ENCODE peak calls at places on chromosomes 3 and 15, in seven cellular contexts. I is esophagus squamous epithelium, T is IMR-90, Y is adrenal gland, X is breast epithelium, C is heart left ventricle, O is transverse colon. M is an unnamed sample.

GRCh38 chr3:66705071-66705470 is 204.2 kb upstream of the LRIG1 start:
- DNase-seq in C (no peak), O (no peak), X (no peak), Y (no peak), T (no peak), I (no peak), M (no peak)

GRCh38 chr3:114408763-114409162 is 114.9 kb downstream of the TIGIT start:
- DNase-seq in C (no peak), T (no peak), Y (peak), X (no peak), O (no peak), I (no peak), M (no peak)

GRCh38 chr15:83061680-83062079 is 5.4 kb downstream of the BTBD1 start:
- DNase-seq in X (no peak), Y (no peak), I (no peak), C (no peak), O (no peak), T (peak), M (no peak)

GRCh38 chr15:62868507-62868906 is 174.0 kb upstream of the TPM1 start:
- DNase-seq in I (no peak), X (no peak), O (no peak), C (no peak), Y (no peak), T (no peak), M (no peak)

GRCh38 chr3:78277220-78277619 is 1237.3 kb downstream of the ROBO2 start:
- DNase-seq in T (no peak), C (no peak), X (no peak), Y (no peak), I (no peak), O (no peak), M (no peak)

GRCh38 chr3:66485291-66485968 is 15.4 kb downstream of the LRIG1 start:
- DNase-seq in X (no peak), O (no peak), T (peak), Y (no peak), I (peak), C (peak), M (peak)

GRCh38 chr15:84827246-84827645 is 10.1 kb downstream of the ALPK3 start:
- DNase-seq in T (no peak), X (no peak), O (no peak), Y (no peak), I (no peak), C (no peak), M (no peak)

GRCh38 chr3:38829404-38829803 is 13.4 kb upstream of the SCN10A start:
- DNase-seq in X (no peak), T (peak), O (no peak), Y (no peak), I (no peak), C (peak), M (no peak)

GRCh38 chr3:25594007-25594502 is 70.7 kb downstream of the TOP2B start:
- DNase-seq in C (no peak), Y (no peak), I (no peak), X (no peak), T (peak), O (no peak), M (no peak)

GRCh38 chr3:149547954-149548728 is 73.6 kb downstream of the TM4SF4 start:
- DNase-seq in O (peak), X (peak), I (no peak), C (peak), Y (peak), T (peak), M (no peak)
- TF ChIP-seq POLR2A in O (no peak), X (no peak), I (no peak), C (no peak), Y (peak), T (no peak), M (no peak)

GRCh38 chr15:41564286-41564959 is 5.4 kb downstream of the TYRO3 start:
- DNase-seq in X (no peak), C (no peak), O (no peak), Y (peak), T (no peak), I (no peak), M (no peak)
- TF ChIP-seq POLR2A in X (no peak), C (no peak), O (no peak), Y (no peak), T (no peak), I (no peak), M (no peak)

GRCh38 chr3:184135911-184136260 is 728 bp downstream of the EIF2B5 start:
- DNase-seq in O (no peak), C (no peak), Y (no peak), I (no peak), T (no peak), X (no peak), M (no peak)

GRCh38 chr3:184135149-184135910 is at the start of gene EIF2B5:
- DNase-seq in T (peak), X (peak), O (peak), I (peak), C (peak), Y (peak), M (peak)

GRCh38 chr3:184132947-184133346 is 2.2 kb upstream of the EIF2B5 start:
- DNase-seq in I (no peak), O (no peak), X (no peak), Y (no peak), C (no peak), T (no peak), M (no peak)

GRCh38 chr3:184134746-184135148 is 411 bp upstream of the EIF2B5 start:
- DNase-seq in O (no peak), X (peak), T (no peak), Y (no peak), C (no peak), I (no peak), M (no peak)

DNA sequence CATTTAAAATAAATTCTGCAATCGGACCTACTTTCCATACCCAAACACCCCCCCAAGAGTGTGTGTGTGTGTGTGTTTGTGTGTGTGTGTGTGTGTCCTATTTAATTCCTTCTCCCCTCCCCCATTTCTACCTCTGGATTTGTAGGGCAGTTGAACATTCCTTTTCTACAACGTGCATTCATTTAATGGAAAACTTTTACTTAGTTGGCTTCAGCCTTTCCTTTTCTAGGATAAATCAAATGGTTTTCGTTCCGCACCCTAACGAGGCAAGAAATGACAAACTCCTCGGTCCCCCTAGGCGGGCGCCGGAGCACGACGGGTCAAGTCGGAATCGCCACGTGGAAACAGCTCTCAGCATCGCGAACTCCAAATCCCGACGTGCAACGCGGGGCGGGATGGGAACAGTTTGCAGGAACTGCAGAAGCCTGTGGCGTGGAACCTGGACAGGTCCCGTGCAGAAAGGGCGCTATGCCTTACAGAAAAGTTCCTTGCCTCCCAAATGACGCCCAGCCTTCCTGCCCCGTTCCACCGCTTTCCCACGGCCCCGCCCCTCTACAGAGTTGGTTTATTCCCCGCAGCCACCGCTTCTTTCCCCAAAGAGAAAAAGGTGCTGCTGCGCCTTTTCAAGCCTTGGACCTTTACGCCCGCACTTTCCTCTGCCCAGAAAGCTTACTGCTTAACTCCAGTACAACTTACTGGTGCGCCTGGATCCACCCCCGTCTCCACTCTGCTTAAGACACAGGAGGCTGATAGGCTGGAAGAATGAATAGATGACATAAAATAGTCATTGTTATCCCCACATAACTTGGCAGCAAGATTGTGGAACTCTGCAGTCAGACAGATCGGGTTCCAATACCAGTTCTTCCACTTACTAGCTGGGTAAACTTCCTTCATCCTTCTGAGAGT is 1.1 kb upstream of the EIF2B5 start:
- DNase-seq in I (peak), Y (peak), X (peak), O (peak), T (peak), C (peak), M (peak)
- TF ChIP-seq POLR2A in I (peak), Y (peak), X (no peak), O (peak), T (no peak), C (no peak), M (peak)

DNA sequence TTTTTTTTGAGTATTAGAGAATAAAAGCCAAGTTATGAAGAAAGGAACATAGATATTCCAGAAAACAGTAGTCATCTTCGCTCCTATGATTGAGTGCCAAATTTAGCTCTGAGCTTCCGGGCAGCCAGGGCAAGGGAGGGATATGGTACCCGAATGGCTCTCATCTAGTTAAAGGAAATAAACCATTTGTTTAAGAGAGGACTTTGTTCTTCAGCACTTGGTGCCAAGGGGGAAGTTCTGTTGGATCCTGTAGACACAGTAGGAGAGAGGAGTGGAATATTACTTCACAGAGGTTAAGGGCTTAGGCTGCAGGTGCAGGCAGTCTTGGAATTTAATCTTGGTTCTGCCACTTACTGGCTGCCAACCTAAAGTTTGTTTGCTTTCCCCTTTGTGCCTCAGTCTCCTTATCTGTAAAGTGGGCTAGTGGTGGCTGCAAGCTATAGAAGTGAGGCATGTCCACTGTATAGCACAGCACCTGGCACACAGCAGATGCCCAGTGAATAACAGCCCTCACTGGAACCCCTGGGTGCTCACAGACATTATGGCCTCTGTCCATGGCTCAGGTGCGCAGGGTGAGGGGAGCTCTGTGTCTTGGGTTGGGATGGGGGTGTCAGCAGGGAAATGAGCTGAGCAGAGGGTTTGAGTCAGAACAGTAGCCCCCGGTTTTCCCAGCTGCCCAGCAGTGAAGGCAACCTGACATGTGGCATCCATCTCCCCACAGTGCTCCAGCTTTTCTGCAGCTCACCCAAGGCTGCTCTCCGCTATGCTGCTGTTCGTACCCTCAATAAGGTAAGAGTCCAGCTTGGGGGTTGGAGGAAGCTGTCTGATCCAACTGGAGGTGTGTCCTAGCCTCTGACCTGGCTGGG is 10.4 kb downstream of the COPG1 start:
- DNase-seq in Y (no peak), T (no peak), O (peak), C (no peak), I (no peak), X (no peak), M (no peak)
- TF ChIP-seq POLR2A in Y (no peak), T (no peak), O (no peak), C (no peak), I (no peak), X (no peak), M (no peak)

DNA sequence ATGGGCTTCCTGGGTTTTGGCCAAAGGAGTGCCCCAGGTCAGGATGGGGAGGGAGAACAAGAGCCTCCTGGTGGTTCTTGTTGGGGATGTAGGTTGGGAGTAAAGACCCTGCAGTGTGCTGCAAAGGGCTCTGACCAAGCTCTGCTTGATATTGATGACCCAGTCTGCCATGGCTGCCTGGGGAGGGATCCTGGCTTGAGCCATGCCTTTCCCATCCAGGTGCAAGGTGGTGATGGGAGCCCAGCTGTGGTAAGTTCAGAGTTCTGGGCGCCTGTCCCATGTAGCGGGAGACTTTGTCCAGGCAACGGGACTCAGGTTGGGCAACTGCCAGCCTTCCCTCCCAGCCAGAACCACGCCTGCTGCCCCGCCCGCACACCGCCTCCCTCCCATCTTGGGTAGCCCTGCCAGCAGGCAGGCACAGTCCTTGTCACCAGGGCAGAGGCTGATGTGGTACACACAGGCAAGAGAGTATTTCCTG is 2.6 kb downstream of the GNAI2 start:
- DNase-seq in C (peak), I (no peak), Y (peak), X (peak), O (peak), T (no peak), M (no peak)
- TF ChIP-seq POLR2A in C (no peak), I (peak), Y (no peak), X (no peak), O (no peak), T (no peak), M (no peak)

M was measured in Peyer's patch.